ENCODE peak calls at places on chromosomes 3 and 15, in five cellular contexts. One of them, this sample, is unnamed.

GRCh38 chr3:197573048-197573767 is 17.4 kb upstream of the BDH1 start:
- DNase-seq in KBM-7: no peak
- DNase-seq in HCEC 1CT: no peak
- DNase-seq in M059J: no peak
- DNase-seq in cerebellum: no peak
- DNase-seq in this sample: no peak

GRCh38 chr15:27538325-27538724 is 560.8 kb downstream of the OCA2 start:
- DNase-seq in M059J: no peak
- DNase-seq in KBM-7: no peak
- DNase-seq in HCEC 1CT: no peak
- DNase-seq in cerebellum: no peak
- DNase-seq in this sample: no peak

GRCh38 chr3:70974752-70975151 is 608.8 kb downstream of the FOXP1 start:
- DNase-seq in KBM-7: no peak
- DNase-seq in HCEC 1CT: no peak
- DNase-seq in M059J: no peak
- DNase-seq in cerebellum: no peak
- DNase-seq in this sample: no peak

GRCh38 chr15:74253276-74253921 is 17.3 kb downstream of the CCDC33 start:
- DNase-seq in KBM-7: no peak
- DNase-seq in cerebellum: no peak
- DNase-seq in HCEC 1CT: no peak
- DNase-seq in M059J: no peak
- DNase-seq in this sample: no peak

GRCh38 chr3:133868166-133868565 is 27.5 kb downstream of the RAB6B start:
- DNase-seq in cerebellum: no peak
- DNase-seq in KBM-7: no peak
- DNase-seq in HCEC 1CT: no peak
- DNase-seq in M059J: no peak
- DNase-seq in this sample: no peak

GRCh38 chr15:29570121-29570930 is 251.9 kb downstream of the TJP1 start:
- DNase-seq in cerebellum: peak; percentile 66
- DNase-seq in KBM-7: no peak
- DNase-seq in HCEC 1CT: no peak
- DNase-seq in M059J: peak; percentile 19
- DNase-seq in this sample: no peak

GRCh38 chr3:114092151-114093000 is 35.8 kb downstream of the QTRT2 start:
- DNase-seq in KBM-7: peak; percentile 7
- DNase-seq in cerebellum: no peak
- DNase-seq in M059J: no peak
- DNase-seq in HCEC 1CT: no peak
- DNase-seq in this sample: peak; percentile 60

GRCh38 chr3:120680193-120680894 is 1.7 kb downstream of the HGD start:
- DNase-seq in HCEC 1CT: no peak
- DNase-seq in KBM-7: no peak
- DNase-seq in M059J: no peak
- DNase-seq in cerebellum: no peak
- DNase-seq in this sample: no peak

GRCh38 chr15:66188464-66188863 is 65.1 kb downstream of the MEGF11 start:
- DNase-seq in M059J: no peak
- DNase-seq in HCEC 1CT: no peak
- DNase-seq in KBM-7: no peak
- DNase-seq in cerebellum: peak; percentile 76
- DNase-seq in this sample: no peak

GRCh38 chr15:30670056-30670455 is 44.1 kb downstream of the ARHGAP11B start:
- DNase-seq in M059J: no peak
- DNase-seq in cerebellum: no peak
- DNase-seq in KBM-7: no peak
- DNase-seq in HCEC 1CT: no peak
- DNase-seq in this sample: no peak

GRCh38 chr15:89187301-89187700 is 34.1 kb downstream of the RLBP1 start:
- DNase-seq in cerebellum: no peak
- DNase-seq in M059J: no peak
- DNase-seq in HCEC 1CT: no peak
- DNase-seq in KBM-7: no peak
- DNase-seq in this sample: no peak

GRCh38 chr3:51997935-51998596 is 2.4 kb upstream of the RPL29 start:
- DNase-seq in HCEC 1CT: no peak
- DNase-seq in cerebellum: no peak
- DNase-seq in M059J: peak; percentile 71
- DNase-seq in KBM-7: no peak
- DNase-seq in this sample: no peak

GRCh38 chr3:84223512-84223911 is 735.3 kb upstream of the CADM2 start:
- DNase-seq in cerebellum: no peak
- DNase-seq in HCEC 1CT: no peak
- DNase-seq in M059J: no peak
- DNase-seq in KBM-7: no peak
- DNase-seq in this sample: no peak

GRCh38 chr3:175346573-175347356 is 487.6 kb downstream of the NAALADL2 start:
- DNase-seq in KBM-7: no peak
- DNase-seq in M059J: peak; percentile 96
- DNase-seq in cerebellum: no peak
- DNase-seq in HCEC 1CT: peak; percentile 87
- DNase-seq in this sample: peak; percentile 97

GRCh38 chr15:81575436-81576123 is 201.6 kb upstream of the TMC3 start:
- DNase-seq in KBM-7: no peak
- DNase-seq in HCEC 1CT: no peak
- DNase-seq in M059J: peak; percentile 0
- DNase-seq in cerebellum: no peak
- DNase-seq in this sample: no peak

GRCh38 chr3:179116816-179117215 is 31.3 kb upstream of the PIK3CA start:
- DNase-seq in HCEC 1CT: no peak
- DNase-seq in KBM-7: no peak
- DNase-seq in M059J: no peak
- DNase-seq in cerebellum: no peak
- DNase-seq in this sample: no peak

GRCh38 chr15:73697033-73697467 is 12.9 kb downstream of the CD276 start:
- DNase-seq in M059J: peak; percentile 94
- DNase-seq in cerebellum: no peak
- DNase-seq in HCEC 1CT: peak; percentile 93
- DNase-seq in KBM-7: peak; percentile 99
- DNase-seq in this sample: peak; percentile 94

GRCh38 chr3:128424508-128425069 is 42.1 kb downstream of the DNAJB8 start:
- DNase-seq in cerebellum: no peak
- DNase-seq in KBM-7: no peak
- DNase-seq in HCEC 1CT: peak; percentile 76
- DNase-seq in M059J: peak; percentile 90
- DNase-seq in this sample: peak; percentile 42

GRCh38 chr3:52380023-52380422 is 63.9 kb downstream of the DNAH1 start:
- DNase-seq in cerebellum: no peak
- DNase-seq in HCEC 1CT: no peak
- DNase-seq in KBM-7: no peak
- DNase-seq in M059J: no peak
- DNase-seq in this sample: no peak

GRCh38 chr3:38455639-38456430 is 2.1 kb downstream of the ACVR2B start:
- DNase-seq in M059J: no peak
- DNase-seq in KBM-7: peak; percentile 57
- DNase-seq in cerebellum: peak; percentile 68
- DNase-seq in HCEC 1CT: no peak
- DNase-seq in this sample: no peak

GRCh38 chr3:134576426-134576825 is 74.4 kb downstream of the KY start:
- DNase-seq in HCEC 1CT: no peak
- DNase-seq in KBM-7: no peak
- DNase-seq in cerebellum: no peak
- DNase-seq in M059J: no peak
- DNase-seq in this sample: no peak

GRCh38 chr3:184511741-184512140 is 49.8 kb upstream of the EPHB3 start:
- DNase-seq in M059J: no peak
- DNase-seq in HCEC 1CT: no peak
- DNase-seq in KBM-7: no peak
- DNase-seq in cerebellum: no peak
- DNase-seq in this sample: no peak

GRCh38 chr15:101127503-101128076 is 124.3 kb downstream of the CHSY1 start:
- DNase-seq in cerebellum: peak; percentile 84
- DNase-seq in HCEC 1CT: peak; percentile 96
- DNase-seq in KBM-7: peak; percentile 94
- DNase-seq in M059J: peak; percentile 97
- DNase-seq in this sample: peak; percentile 98

GRCh38 chr3:72657666-72658065 is 190.6 kb downstream of the SHQ1 start:
- DNase-seq in KBM-7: no peak
- DNase-seq in M059J: peak; percentile 59
- DNase-seq in cerebellum: no peak
- DNase-seq in HCEC 1CT: no peak
- DNase-seq in this sample: no peak

GRCh38 chr3:44643024-44643423 is 5.5 kb upstream of the ZNF35 start:
- DNase-seq in M059J: no peak
- DNase-seq in KBM-7: no peak
- DNase-seq in cerebellum: no peak
- DNase-seq in HCEC 1CT: no peak
- DNase-seq in this sample: no peak

GRCh38 chr3:100972293-100972692 is 20.9 kb downstream of the ABI3BP start:
- DNase-seq in cerebellum: no peak
- DNase-seq in M059J: no peak
- DNase-seq in KBM-7: no peak
- DNase-seq in HCEC 1CT: no peak
- DNase-seq in this sample: no peak

GRCh38 chr15:58383876-58384275 is 47.9 kb upstream of the LIPC start:
- DNase-seq in HCEC 1CT: no peak
- DNase-seq in KBM-7: peak; percentile 30
- DNase-seq in M059J: no peak
- DNase-seq in cerebellum: no peak
- DNase-seq in this sample: no peak

GRCh38 chr3:184338538-184338945 is 1.1 kb downstream of the FAM131A start:
- DNase-seq in M059J: no peak
- DNase-seq in KBM-7: no peak
- DNase-seq in cerebellum: peak; percentile 96
- DNase-seq in HCEC 1CT: no peak
- DNase-seq in this sample: peak; percentile 75

GRCh38 chr3:59872121-59872520 is 822.3 kb upstream of the CFAP20DC start:
- DNase-seq in HCEC 1CT: no peak
- DNase-seq in cerebellum: no peak
- DNase-seq in KBM-7: no peak
- DNase-seq in M059J: no peak
- DNase-seq in this sample: no peak

GRCh38 chr3:99865321-99865720 is 47.7 kb downstream of the CMSS1 start:
- DNase-seq in cerebellum: no peak
- DNase-seq in M059J: no peak
- DNase-seq in KBM-7: no peak
- DNase-seq in HCEC 1CT: peak; percentile 79
- DNase-seq in this sample: no peak

GRCh38 chr15:85563328-85563727 is 182.9 kb downstream of the AKAP13 start:
- DNase-seq in KBM-7: no peak
- DNase-seq in HCEC 1CT: peak; percentile 23
- DNase-seq in M059J: no peak
- DNase-seq in cerebellum: no peak
- DNase-seq in this sample: no peak